ENCODE peak calls at places on chromosome 21, in five cellular contexts. One of them, this sample, is unnamed.

GRCh38 chr21:31354604-31355443 is 10.8 kb upstream of the TIAM1 start:
- DNase-seq in omental fat pad: no peak
- DNase-seq in CD8-positive, alpha-beta T cell: peak; percentile 23
- DNase-seq in body of pancreas: no peak
- DNase-seq in HL-60: no peak
- DNase-seq in this sample: peak; percentile 31

GRCh38 chr21:42829417-42829816 is 49.9 kb downstream of the WDR4 start:
- DNase-seq in CD8-positive, alpha-beta T cell: no peak
- DNase-seq in HL-60: no peak
- DNase-seq in body of pancreas: no peak
- DNase-seq in omental fat pad: no peak
- DNase-seq in this sample: no peak

GRCh38 chr21:33211732-33212131 is 18.0 kb upstream of the IFNAR2 start:
- DNase-seq in CD8-positive, alpha-beta T cell: no peak
- DNase-seq in HL-60: no peak
- DNase-seq in body of pancreas: no peak
- DNase-seq in omental fat pad: no peak
- DNase-seq in this sample: no peak

GRCh38 chr21:30480145-30480544 is at the start of gene KRTAP19-1:
- DNase-seq in HL-60: no peak
- DNase-seq in CD8-positive, alpha-beta T cell: no peak
- DNase-seq in body of pancreas: no peak
- DNase-seq in omental fat pad: no peak
- DNase-seq in this sample: no peak

GRCh38 chr21:21631961-21632360 is 633.8 kb downstream of the NCAM2 start:
- DNase-seq in omental fat pad: no peak
- DNase-seq in body of pancreas: no peak
- DNase-seq in HL-60: no peak
- DNase-seq in CD8-positive, alpha-beta T cell: no peak
- DNase-seq in this sample: no peak

GRCh38 chr21:39011911-39012310 is 171.3 kb downstream of the PSMG1 start:
- DNase-seq in omental fat pad: no peak
- DNase-seq in CD8-positive, alpha-beta T cell: no peak
- DNase-seq in HL-60: no peak
- DNase-seq in body of pancreas: no peak
- DNase-seq in this sample: no peak

GRCh38 chr21:33473344-33473743 is 6.4 kb downstream of the TMEM50B start:
- DNase-seq in body of pancreas: no peak
- DNase-seq in omental fat pad: no peak
- DNase-seq in HL-60: no peak
- DNase-seq in CD8-positive, alpha-beta T cell: no peak
- DNase-seq in this sample: no peak

GRCh38 chr21:25421327-25422028 is 185.8 kb downstream of the MRPL39 start:
- DNase-seq in omental fat pad: no peak
- DNase-seq in HL-60: peak; percentile 6
- DNase-seq in body of pancreas: peak; percentile 36
- DNase-seq in CD8-positive, alpha-beta T cell: peak; percentile 13
- DNase-seq in this sample: no peak

GRCh38 chr21:39014751-39015150 is 168.5 kb downstream of the PSMG1 start:
- DNase-seq in CD8-positive, alpha-beta T cell: no peak
- DNase-seq in body of pancreas: no peak
- DNase-seq in HL-60: no peak
- DNase-seq in omental fat pad: no peak
- DNase-seq in this sample: no peak

GRCh38 chr21:16193758-16194606 is 464.2 kb downstream of the USP25 start:
- DNase-seq in HL-60: no peak
- DNase-seq in CD8-positive, alpha-beta T cell: no peak
- DNase-seq in body of pancreas: peak; percentile 29
- DNase-seq in omental fat pad: no peak
- DNase-seq in this sample: no peak

GRCh38 chr21:42677339-42678117 is 24.1 kb downstream of the PDE9A start:
- DNase-seq in CD8-positive, alpha-beta T cell: no peak
- DNase-seq in body of pancreas: no peak
- DNase-seq in omental fat pad: no peak
- DNase-seq in HL-60: no peak
- DNase-seq in this sample: no peak

GRCh38 chr21:22278366-22278765 is 1280.2 kb downstream of the NCAM2 start:
- DNase-seq in CD8-positive, alpha-beta T cell: no peak
- DNase-seq in HL-60: no peak
- DNase-seq in omental fat pad: no peak
- DNase-seq in body of pancreas: no peak
- DNase-seq in this sample: no peak

GRCh38 chr21:30613836-30614235 is at the start of gene KRTAP6-1:
- DNase-seq in CD8-positive, alpha-beta T cell: no peak
- DNase-seq in omental fat pad: no peak
- DNase-seq in HL-60: no peak
- DNase-seq in body of pancreas: no peak
- DNase-seq in this sample: no peak

GRCh38 chr21:36551731-36552457 is 72.0 kb upstream of the CLDN14 start:
- DNase-seq in omental fat pad: no peak
- DNase-seq in body of pancreas: no peak
- DNase-seq in CD8-positive, alpha-beta T cell: no peak
- DNase-seq in HL-60: peak; percentile 13
- DNase-seq in this sample: no peak

GRCh38 chr21:25342811-25343210 is 264.5 kb downstream of the MRPL39 start:
- DNase-seq in CD8-positive, alpha-beta T cell: no peak
- DNase-seq in HL-60: no peak
- DNase-seq in body of pancreas: no peak
- DNase-seq in omental fat pad: no peak
- DNase-seq in this sample: no peak

GRCh38 chr21:31798842-31799691 is 67.1 kb upstream of the SCAF4 start:
- DNase-seq in CD8-positive, alpha-beta T cell: no peak
- DNase-seq in omental fat pad: no peak
- DNase-seq in body of pancreas: no peak
- DNase-seq in HL-60: no peak
- DNase-seq in this sample: no peak

GRCh38 chr21:26405735-26406361 is 167.2 kb downstream of the CYYR1 start:
- DNase-seq in body of pancreas: no peak
- DNase-seq in omental fat pad: no peak
- DNase-seq in CD8-positive, alpha-beta T cell: no peak
- DNase-seq in HL-60: no peak
- DNase-seq in this sample: peak; percentile 49

GRCh38 chr21:18951291-18952038 is 547.9 kb upstream of the TMPRSS15 start:
- DNase-seq in HL-60: peak; percentile 2
- DNase-seq in CD8-positive, alpha-beta T cell: no peak
- DNase-seq in omental fat pad: no peak
- DNase-seq in body of pancreas: peak; percentile 30
- DNase-seq in this sample: no peak

GRCh38 chr21:42784276-42784675 is 95.1 kb downstream of the WDR4 start:
- DNase-seq in omental fat pad: no peak
- DNase-seq in CD8-positive, alpha-beta T cell: no peak
- DNase-seq in HL-60: no peak
- DNase-seq in body of pancreas: no peak
- DNase-seq in this sample: no peak

GRCh38 chr21:38671716-38672115 is 134.0 kb upstream of the ETS2 start:
- DNase-seq in body of pancreas: no peak
- DNase-seq in CD8-positive, alpha-beta T cell: no peak
- DNase-seq in HL-60: no peak
- DNase-seq in omental fat pad: no peak
- DNase-seq in this sample: no peak

GRCh38 chr21:43697758-43698643 is 20.9 kb upstream of the PDXK start:
- DNase-seq in CD8-positive, alpha-beta T cell: no peak
- DNase-seq in body of pancreas: no peak
- DNase-seq in omental fat pad: no peak
- DNase-seq in HL-60: no peak
- DNase-seq in this sample: no peak

GRCh38 chr21:16088121-16088520 is 358.3 kb downstream of the USP25 start:
- DNase-seq in omental fat pad: no peak
- DNase-seq in HL-60: no peak
- DNase-seq in body of pancreas: no peak
- DNase-seq in CD8-positive, alpha-beta T cell: no peak
- DNase-seq in this sample: no peak

GRCh38 chr21:14875704-14876364 is 189.0 kb downstream of the NRIP1 start:
- DNase-seq in CD8-positive, alpha-beta T cell: no peak
- DNase-seq in body of pancreas: no peak
- DNase-seq in HL-60: no peak
- DNase-seq in omental fat pad: no peak
- DNase-seq in this sample: no peak

GRCh38 chr21:40120944-40121575 is 253.8 kb downstream of the PCP4 start:
- DNase-seq in omental fat pad: no peak
- DNase-seq in CD8-positive, alpha-beta T cell: no peak
- DNase-seq in body of pancreas: peak; percentile 18
- DNase-seq in HL-60: no peak
- DNase-seq in this sample: no peak

GRCh38 chr21:36065497-36066036 is 4.3 kb upstream of the CBR1 start:
- DNase-seq in CD8-positive, alpha-beta T cell: no peak
- DNase-seq in body of pancreas: peak; percentile 67
- DNase-seq in omental fat pad: no peak
- DNase-seq in HL-60: no peak
- DNase-seq in this sample: no peak

GRCh38 chr21:36005018-36005417 is 55.3 kb downstream of the SETD4 start:
- DNase-seq in HL-60: no peak
- DNase-seq in CD8-positive, alpha-beta T cell: no peak
- DNase-seq in omental fat pad: no peak
- DNase-seq in body of pancreas: no peak
- DNase-seq in this sample: no peak

GRCh38 chr21:26490771-26491170 is 82.3 kb downstream of the CYYR1 start:
- DNase-seq in HL-60: no peak
- DNase-seq in omental fat pad: no peak
- DNase-seq in body of pancreas: no peak
- DNase-seq in CD8-positive, alpha-beta T cell: no peak
- DNase-seq in this sample: no peak

GRCh38 chr21:24941316-24942185 is 665.7 kb downstream of the MRPL39 start:
- DNase-seq in body of pancreas: no peak
- DNase-seq in HL-60: no peak
- DNase-seq in omental fat pad: no peak
- DNase-seq in CD8-positive, alpha-beta T cell: no peak
- DNase-seq in this sample: no peak

GRCh38 chr21:29175408-29176147 is 45.1 kb downstream of the MAP3K7CL start:
- DNase-seq in body of pancreas: peak; percentile 73
- DNase-seq in CD8-positive, alpha-beta T cell: no peak
- DNase-seq in HL-60: no peak
- DNase-seq in omental fat pad: no peak
- DNase-seq in this sample: no peak
- TF ChIP-seq CTCF in body of pancreas: no peak
- TF ChIP-seq CTCF in CD8-positive, alpha-beta T cell: no peak
- TF ChIP-seq CTCF in HL-60: no peak
- TF ChIP-seq CTCF in omental fat pad: no peak
- TF ChIP-seq CTCF in this sample: no peak

GRCh38 chr21:17512245-17513213 is at the start of gene CXADR:
- DNase-seq in body of pancreas: peak; percentile 93
- DNase-seq in HL-60: peak; percentile 20
- DNase-seq in CD8-positive, alpha-beta T cell: peak; percentile 50
- DNase-seq in omental fat pad: no peak
- DNase-seq in this sample: peak; percentile 15
- TF ChIP-seq CTCF in body of pancreas: peak; percentile 59
- TF ChIP-seq CTCF in HL-60: peak; percentile 14
- TF ChIP-seq CTCF in CD8-positive, alpha-beta T cell: peak; percentile 47
- TF ChIP-seq CTCF in omental fat pad: no peak
- TF ChIP-seq CTCF in this sample: no peak

GRCh38 chr21:44742418-44743153 is 31.2 kb upstream of the TSPEAR start:
- DNase-seq in omental fat pad: no peak
- DNase-seq in body of pancreas: no peak
- DNase-seq in CD8-positive, alpha-beta T cell: no peak
- DNase-seq in HL-60: no peak
- DNase-seq in this sample: no peak
- TF ChIP-seq CTCF in omental fat pad: no peak
- TF ChIP-seq CTCF in body of pancreas: no peak
- TF ChIP-seq CTCF in CD8-positive, alpha-beta T cell: peak; percentile 41
- TF ChIP-seq CTCF in HL-60: no peak
- TF ChIP-seq CTCF in this sample: no peak

GRCh38 chr21:28516996-28517592 is 475.6 kb downstream of the LTN1 start:
- DNase-seq in body of pancreas: peak; percentile 82
- DNase-seq in omental fat pad: no peak
- DNase-seq in CD8-positive, alpha-beta T cell: peak; percentile 34
- DNase-seq in HL-60: no peak
- DNase-seq in this sample: peak; percentile 39
- TF ChIP-seq CTCF in body of pancreas: peak; percentile 69
- TF ChIP-seq CTCF in omental fat pad: no peak
- TF ChIP-seq CTCF in CD8-positive, alpha-beta T cell: peak; percentile 63
- TF ChIP-seq CTCF in HL-60: peak; percentile 51
- TF ChIP-seq CTCF in this sample: peak; percentile 62

GRCh38 chr21:41589620-41590175 is 81.7 kb upstream of the TMPRSS2 start:
- DNase-seq in HL-60: no peak
- DNase-seq in omental fat pad: no peak
- DNase-seq in body of pancreas: no peak
- DNase-seq in CD8-positive, alpha-beta T cell: no peak
- DNase-seq in this sample: no peak

GRCh38 chr21:41593051-41593783 is 85.3 kb upstream of the TMPRSS2 start:
- DNase-seq in omental fat pad: no peak
- DNase-seq in body of pancreas: peak; percentile 67
- DNase-seq in HL-60: no peak
- DNase-seq in CD8-positive, alpha-beta T cell: no peak
- DNase-seq in this sample: no peak

GRCh38 chr21:41585199-41585994 is 77.4 kb upstream of the TMPRSS2 start:
- DNase-seq in body of pancreas: no peak
- DNase-seq in CD8-positive, alpha-beta T cell: no peak
- DNase-seq in HL-60: no peak
- DNase-seq in omental fat pad: no peak
- DNase-seq in this sample: no peak

GRCh38 chr21:41584603-41585176 is 76.7 kb upstream of the TMPRSS2 start:
- DNase-seq in body of pancreas: no peak
- DNase-seq in CD8-positive, alpha-beta T cell: no peak
- DNase-seq in omental fat pad: no peak
- DNase-seq in HL-60: no peak
- DNase-seq in this sample: no peak

DNA sequence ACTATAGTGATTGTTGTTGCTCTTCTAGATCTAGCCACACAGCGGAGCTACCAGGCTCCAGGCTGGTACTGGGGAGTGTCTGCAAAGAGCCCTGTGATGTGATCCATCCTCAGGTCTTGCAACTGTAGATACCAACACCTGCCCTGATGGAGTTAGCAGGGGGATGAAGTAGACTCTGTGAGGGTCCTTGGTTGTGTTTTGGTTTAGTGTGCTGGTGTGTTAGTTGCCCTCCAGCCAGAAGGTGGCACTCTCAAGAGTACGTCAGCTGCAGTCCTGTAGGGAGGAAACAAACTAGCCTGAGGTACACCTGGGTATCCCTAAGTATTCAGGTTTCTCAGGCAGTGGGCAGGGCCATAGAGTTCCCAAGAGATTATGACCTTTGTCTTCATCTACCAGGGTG is 81.2 kb upstream of the TMPRSS2 start:
- DNase-seq in body of pancreas: no peak
- DNase-seq in CD8-positive, alpha-beta T cell: no peak
- DNase-seq in HL-60: no peak
- DNase-seq in omental fat pad: no peak
- DNase-seq in this sample: no peak
- TF ChIP-seq CTCF in body of pancreas: no peak
- TF ChIP-seq CTCF in CD8-positive, alpha-beta T cell: no peak
- TF ChIP-seq CTCF in HL-60: no peak
- TF ChIP-seq CTCF in omental fat pad: no peak
- TF ChIP-seq CTCF in this sample: no peak